ENCODE peak calls at places on chromosome 18, in ten cellular contexts. T is upper lobe of right lung, U is AG04450, V is cardiac fibroblast, H is tibial nerve, F is endodermal cell, K is GM12865, X is IMR-90, B is AG09309, R is testis. C is an unnamed sample.

GRCh38 chr18:49041677-49042570 is 91.2 kb upstream of the SMAD7 start:
- DNase-seq in V (peak; percentile 74), B (no peak), F (peak; percentile 86), X (peak; percentile 56), U (peak; percentile 29), H (peak; percentile 78), R (peak; percentile 54), K (peak; percentile 61), T (no peak), C (no peak)

GRCh38 chr18:79388043-79388442 is 7.7 kb upstream of the NFATC1 start:
- DNase-seq in F (peak; percentile 36), R (no peak), X (no peak), V (no peak), K (no peak), H (no peak), U (no peak), B (no peak), T (no peak), C (no peak)

GRCh38 chr18:6249788-6250187 is 164.9 kb downstream of the L3MBTL4 start:
- DNase-seq in H (no peak), K (peak; percentile 15), V (no peak), B (no peak), U (no peak), X (no peak), T (no peak), F (no peak), R (peak; percentile 87), C (no peak)

GRCh38 chr18:54254265-54254758 is 15.0 kb upstream of the POLI start:
- DNase-seq in H (no peak), X (peak; percentile 20), R (no peak), F (peak; percentile 51), U (no peak), T (no peak), K (no peak), V (peak; percentile 65), B (no peak), C (no peak)

GRCh38 chr18:7812431-7813063 is 245.4 kb downstream of the PTPRM start:
- DNase-seq in B (peak; percentile 62), R (no peak), X (peak; percentile 73), K (no peak), U (peak; percentile 13), T (no peak), F (no peak), H (no peak), V (peak; percentile 85), C (peak; percentile 61)

GRCh38 chr18:10261315-10262276 is 192.8 kb upstream of the APCDD1 start:
- DNase-seq in F (no peak), V (peak; percentile 11), K (peak; percentile 31), B (no peak), X (peak; percentile 52), H (no peak), U (no peak), R (no peak), T (no peak), C (no peak)

GRCh38 chr18:79199691-79200374 is 130.6 kb downstream of the ATP9B start:
- DNase-seq in R (no peak), X (peak; percentile 35), B (peak; percentile 16), V (peak; percentile 12), U (no peak), K (no peak), T (no peak), H (no peak), F (no peak), C (peak; percentile 4)

GRCh38 chr18:29841631-29842030 is 1200.9 kb downstream of the DSC3 start:
- DNase-seq in V (peak; percentile 27), F (no peak), X (no peak), K (no peak), H (no peak), R (no peak), U (no peak), T (no peak), B (no peak), C (no peak)

GRCh38 chr18:8910843-8911242 is 191.7 kb upstream of the NDUFV2 start:
- DNase-seq in T (no peak), X (no peak), U (no peak), V (no peak), H (no peak), F (no peak), R (no peak), K (no peak), B (no peak), C (no peak)

GRCh38 chr18:51643483-51643882 is 446.0 kb upstream of the MEX3C start:
- DNase-seq in F (no peak), U (no peak), B (no peak), K (no peak), V (no peak), R (no peak), T (no peak), X (no peak), H (no peak), C (no peak)

GRCh38 chr18:67354091-67354490 is 162.4 kb downstream of the DSEL start:
- DNase-seq in K (no peak), R (no peak), V (no peak), B (no peak), X (no peak), F (no peak), T (no peak), U (no peak), H (no peak), C (no peak)

GRCh38 chr18:27769152-27769551 is 407.8 kb downstream of the CDH2 start:
- DNase-seq in F (no peak), R (no peak), V (no peak), T (no peak), X (no peak), U (no peak), K (no peak), B (no peak), H (no peak), C (no peak)

DNA sequence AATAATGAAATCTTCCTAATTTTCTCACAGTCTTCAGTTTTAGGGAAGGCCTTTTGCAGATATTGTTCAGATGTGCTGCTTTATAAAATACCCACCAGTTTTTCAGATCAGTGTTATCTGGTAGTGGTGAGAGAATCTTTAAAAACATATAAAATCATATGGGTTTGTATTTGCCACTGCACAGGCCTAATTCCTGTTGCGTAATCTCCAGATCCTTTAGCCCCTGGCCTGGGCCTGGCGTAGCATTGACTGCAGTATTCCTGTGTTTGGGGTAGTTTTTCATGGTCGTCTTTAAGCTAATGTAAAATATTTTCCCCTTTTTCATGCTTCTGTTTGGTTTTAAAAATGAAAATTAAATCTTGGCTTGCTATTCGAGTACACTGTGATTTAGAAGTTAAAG is 43.2 kb downstream of the TSHZ1 start:
- DNase-seq in V (peak; percentile 66), F (no peak), H (no peak), K (no peak), U (no peak), T (no peak), X (peak; percentile 16), R (no peak), B (no peak), C (no peak)
- H3K4me3 ChIP-seq in V (no peak overlapping the region), F (no peak overlapping the region), H (no peak overlapping the region), K (no peak overlapping the region), U (no peak overlapping the region), T (no peak overlapping the region), X (no peak overlapping the region), R (no peak overlapping the region), B (no peak overlapping the region), C (no peak overlapping the region)

DNA sequence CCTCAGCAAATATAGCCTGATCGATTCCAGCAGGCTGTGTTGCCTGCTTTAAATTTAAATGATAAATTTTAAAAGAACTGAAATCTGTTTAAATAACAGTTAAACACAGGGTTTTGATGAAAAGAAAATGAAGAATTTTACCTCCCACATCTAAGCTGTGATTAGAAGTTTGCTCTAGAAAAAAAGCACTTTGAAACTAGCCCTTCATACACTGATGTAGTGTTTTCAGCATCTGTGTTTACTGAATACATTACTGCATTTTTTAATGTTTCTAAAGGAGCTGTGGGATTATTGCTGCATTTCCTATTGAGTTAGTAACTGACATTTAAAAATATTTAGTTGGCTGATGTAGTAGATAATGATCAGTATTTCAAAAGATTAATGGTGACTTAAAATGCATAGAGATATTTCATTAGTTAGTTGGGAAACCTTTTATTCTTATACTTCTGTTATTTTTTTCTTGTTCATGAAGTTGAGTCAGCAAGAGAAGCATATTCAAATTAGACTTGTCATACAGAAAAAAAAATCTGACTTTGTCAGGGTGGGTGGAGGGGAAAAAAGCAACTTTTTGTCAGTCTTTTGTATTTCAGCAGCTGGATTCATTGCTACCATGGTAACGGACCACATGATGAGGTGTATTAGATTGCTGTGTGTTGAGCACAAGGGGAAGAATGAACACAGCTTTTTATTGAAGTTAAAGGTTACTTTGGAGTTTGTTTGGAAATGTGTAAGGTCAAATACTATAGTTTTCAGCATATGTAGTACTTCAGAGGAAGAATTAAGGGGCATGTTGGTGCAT is at the start of gene DTNA:
- DNase-seq in R (peak; percentile 51), F (no peak), H (peak; percentile 36), T (no peak), X (peak; percentile 96), B (peak; percentile 92), U (peak; percentile 83), K (peak; percentile 13), V (peak; percentile 98), C (peak; percentile 83)
- H3K4me3 ChIP-seq in R (no peak within 1 kb of the TSS), F (no peak within 1 kb of the TSS), H (peak within 1 kb of the TSS; percentile 5), T (peak within 1 kb of the TSS; percentile 9), X (peak within 1 kb of the TSS; percentile 37), B (peak within 1 kb of the TSS; percentile 26), U (peak within 1 kb of the TSS; percentile 59), K (no peak within 1 kb of the TSS), V (peak within 1 kb of the TSS; percentile 42), C (peak within 1 kb of the TSS; percentile 53)

GRCh38 chr18:24761765-24762164 is 301.3 kb downstream of the HRH4 start:
- DNase-seq in R (no peak), B (no peak), H (no peak), X (no peak), T (no peak), F (no peak), V (no peak), U (no peak), K (no peak), C (no peak)
- H3K4me3 ChIP-seq in R (no peak overlapping the region), B (no peak overlapping the region), H (no peak overlapping the region), X (no peak overlapping the region), T (no peak overlapping the region), F (no peak overlapping the region), V (no peak overlapping the region), U (no peak overlapping the region), K (no peak overlapping the region), C (no peak overlapping the region)

GRCh38 chr18:11974741-11975325 is 6.5 kb upstream of the IMPA2 start:
- DNase-seq in R (no peak), B (no peak), X (no peak), K (no peak), F (no peak), T (no peak), U (no peak), H (no peak), V (no peak), C (no peak)

GRCh38 chr18:11975721-11976120 is 5.6 kb upstream of the IMPA2 start:
- DNase-seq in X (no peak), K (no peak), R (no peak), U (no peak), F (no peak), H (no peak), V (no peak), T (no peak), B (no peak), C (no peak)

GRCh38 chr18:11976463-11976862 is 4.8 kb upstream of the IMPA2 start:
- DNase-seq in X (no peak), U (no peak), F (no peak), H (no peak), V (no peak), T (no peak), K (no peak), B (no peak), R (no peak), C (no peak)

GRCh38 chr18:11980148-11980554 is 1.2 kb upstream of the IMPA2 start:
- DNase-seq in K (no peak), F (no peak), R (no peak), T (no peak), B (no peak), H (peak; percentile 40), X (peak; percentile 13), U (no peak), V (no peak), C (no peak)

GRCh38 chr18:11976882-11977281 is 4.4 kb upstream of the IMPA2 start:
- DNase-seq in B (no peak), R (no peak), H (no peak), X (peak; percentile 74), V (peak; percentile 73), F (no peak), K (no peak), T (no peak), U (no peak), C (peak; percentile 65)
- H3K4me3 ChIP-seq in B (no peak overlapping the region), R (no peak overlapping the region), H (no peak overlapping the region), X (no peak overlapping the region), V (no peak overlapping the region), F (no peak overlapping the region), K (no peak overlapping the region), T (no peak overlapping the region), U (no peak overlapping the region), C (no peak overlapping the region)

C was measured in AG04449.